ENCODE peak calls at places on chromosomes 11 and 22, in four cellular contexts. Q is A549, A is K562, S is GM12878. N is an unnamed sample.
A peak's percentile ranks its signal among the peaks of the same experiment; 100 is the strongest.

GRCh38 chr22:37486224-37486845 is at the start of gene MFNG:
- DNase-seq in Q (peak; percentile 54), A (peak; percentile 87), S (peak; percentile 26), N (peak; percentile 64)

GRCh38 chr11:14119357-14119756 is 156.8 kb downstream of the SPON1 start:
- DNase-seq in Q (no peak), A (no peak), S (no peak), N (no peak)

GRCh38 chr22:37563153-37564081 is 3.1 kb downstream of the CDC42EP1 start:
- DNase-seq in Q (peak; percentile 73), A (no peak), S (no peak), N (peak; percentile 97)

GRCh38 chr22:27218521-27218920 is 561.1 kb downstream of the MIAT start:
- DNase-seq in Q (no peak), A (no peak), S (no peak), N (no peak)

GRCh38 chr11:122101625-122102291 is 14.3 kb downstream of the BLID start:
- DNase-seq in Q (no peak), A (no peak), S (no peak), N (peak; percentile 20)

GRCh38 chr22:17430298-17430900 is 61.1 kb downstream of the CECR2 start:
- DNase-seq in Q (no peak), A (no peak), S (no peak), N (no peak)

GRCh38 chr11:130721736-130722135 is 194.5 kb downstream of the SNX19 start:
- DNase-seq in Q (no peak), A (no peak), S (no peak), N (no peak)

GRCh38 chr11:36316049-36316448 is 20.0 kb downstream of the PRR5L start:
- DNase-seq in Q (no peak), A (no peak), S (no peak), N (no peak)

GRCh38 chr22:25057013-25057881 is 104.7 kb downstream of the KIAA1671 start:
- DNase-seq in Q (peak; percentile 44), A (peak; percentile 60), S (no peak), N (peak; percentile 44)

GRCh38 chr22:40285508-40285907 is 60.8 kb upstream of the ADSL start:
- DNase-seq in Q (no peak), A (no peak), S (no peak), N (no peak)

GRCh38 chr22:36021649-36022048 is 7.0 kb downstream of the RBFOX2 start:
- DNase-seq in Q (no peak), A (no peak), S (no peak), N (no peak)

GRCh38 chr11:36485296-36485870 is 24.7 kb downstream of the TRAF6 start:
- DNase-seq in Q (no peak), A (no peak), S (no peak), N (no peak)

GRCh38 chr11:62892077-62892922 is 11.6 kb downstream of the SLC3A2 start:
- DNase-seq in Q (no peak), A (peak; percentile 32), S (no peak), N (no peak)

GRCh38 chr11:80241766-80242165 is 800.9 kb upstream of the TENM4 start:
- DNase-seq in Q (no peak), A (no peak), S (no peak), N (no peak)

GRCh38 chr11:17683378-17684161 is 35.8 kb upstream of the MYOD1 start:
- DNase-seq in Q (no peak), A (no peak), S (no peak), N (peak; percentile 42)

GRCh38 chr11:90251599-90251998 is 28.8 kb upstream of the CHORDC1 start:
- DNase-seq in Q (no peak), A (no peak), S (no peak), N (no peak)

GRCh38 chr11:66495401-66495844 is 15.0 kb upstream of the BBS1 start:
- DNase-seq in Q (no peak), A (no peak), S (no peak), N (no peak)

GRCh38 chr11:117220568-117220967 is 11.3 kb downstream of the PCSK7 start:
- DNase-seq in Q (no peak), A (no peak), S (no peak), N (no peak)

GRCh38 chr11:74154621-74155281 is 16.1 kb downstream of the C2CD3 start:
- DNase-seq in Q (no peak), A (no peak), S (no peak), N (no peak)

GRCh38 chr22:50718352-50718709 is 19.7 kb upstream of the ACR start:
- DNase-seq in Q (no peak), A (no peak), S (no peak), N (no peak)

GRCh38 chr11:6260207-6260726 is 629 bp downstream of the CCKBR start:
- DNase-seq in Q (no peak), A (no peak), S (no peak), N (no peak)

GRCh38 chr11:528166-528814 is 7.1 kb downstream of the HRAS start:
- DNase-seq in Q (no peak), A (no peak), S (no peak), N (no peak)

GRCh38 chr11:57219021-57219627 is 17.9 kb downstream of the APLNR start:
- DNase-seq in Q (no peak), A (no peak), S (no peak), N (no peak)

GRCh38 chr11:68003846-68004550 is at the start of gene UNC93B1:
- DNase-seq in Q (no peak), A (peak; percentile 91), S (peak; percentile 57), N (peak; percentile 80)

GRCh38 chr11:12995211-12995610 is 13.9 kb upstream of the RASSF10 start:
- DNase-seq in Q (no peak), A (peak; percentile 62), S (no peak), N (no peak)

GRCh38 chr11:128503231-128503991 is 83.9 kb downstream of the ETS1 start:
- DNase-seq in Q (no peak), A (no peak), S (no peak), N (no peak)

GRCh38 chr22:36211237-36211881 is 9.8 kb upstream of the APOL4 start:
- DNase-seq in Q (no peak), A (no peak), S (no peak), N (no peak)

GRCh38 chr22:47036936-47037485 is 274.6 kb downstream of the TBC1D22A start:
- DNase-seq in Q (no peak), A (no peak), S (no peak), N (no peak)

GRCh38 chr11:82682003-82682751 is 51.5 kb downstream of the FAM181B start:
- DNase-seq in Q (peak; percentile 18), A (peak; percentile 35), S (peak; percentile 9), N (peak; percentile 67)

GRCh38 chr11:108122166-108122628 is 830 bp downstream of the ACAT1 start:
- DNase-seq in Q (no peak), A (no peak), S (no peak), N (no peak)

GRCh38 chr11:44363116-44363515 is 53.2 kb upstream of the ALX4 start:
- DNase-seq in Q (no peak), A (no peak), S (no peak), N (no peak)

GRCh38 chr11:44364596-44364995 is 54.7 kb upstream of the ALX4 start:
- DNase-seq in Q (no peak), A (no peak), S (no peak), N (no peak)

GRCh38 chr11:44365616-44366015 is 55.7 kb upstream of the ALX4 start:
- DNase-seq in Q (no peak), A (no peak), S (no peak), N (no peak)

GRCh38 chr11:44358713-44359112 is 48.8 kb upstream of the ALX4 start:
- DNase-seq in Q (no peak), A (no peak), S (no peak), N (no peak)

DNA sequence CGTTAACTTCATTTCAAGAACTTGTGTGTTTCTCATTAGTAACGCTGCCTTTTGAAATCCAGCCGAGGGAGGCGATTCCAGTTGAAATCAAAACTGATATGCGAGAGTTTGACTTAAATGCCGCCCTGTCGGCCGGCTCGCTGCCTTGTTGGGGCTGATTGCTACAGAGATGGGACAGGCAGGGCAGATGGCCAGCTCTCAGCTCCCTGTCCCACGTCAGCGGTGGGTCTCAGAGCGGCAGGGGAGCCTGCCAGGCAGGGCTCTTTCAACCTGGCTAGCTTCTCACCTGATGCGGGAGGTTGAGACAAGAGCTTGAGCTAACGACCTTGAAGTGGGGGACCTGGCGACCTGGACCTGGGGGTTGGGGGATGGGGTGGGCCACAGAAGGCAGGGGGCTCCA is 51.9 kb upstream of the ALX4 start:
- DNase-seq in Q (no peak), A (no peak), S (no peak), N (no peak)
- TF ChIP-seq POLR2AphosphoS2 in Q (no peak), A (no peak), S (no peak), N (no peak)

GRCh38 chr11:63915961-63916836 is 765 bp downstream of the RCOR2 start:
- DNase-seq in Q (peak; percentile 70), A (peak; percentile 79), S (no peak), N (peak; percentile 53)
- TF ChIP-seq POLR2AphosphoS2 in Q (no peak), A (no peak), S (no peak), N (no peak)

GRCh38 chr11:126636911-126637799 is 281.7 kb downstream of the ST3GAL4 start:
- DNase-seq in Q (peak; percentile 18), A (no peak), S (no peak), N (no peak)
- TF ChIP-seq POLR2AphosphoS2 in Q (no peak), A (no peak), S (no peak), N (no peak)

GRCh38 chr22:22465782-22466181 is 42.8 kb downstream of the ZNF280B start:
- DNase-seq in Q (no peak), A (peak; percentile 38), S (no peak), N (no peak)
- TF ChIP-seq POLR2AphosphoS2 in Q (no peak), A (no peak), S (no peak), N (no peak)

GRCh38 chr11:124890701-124891389 is 6.8 kb downstream of the ROBO4 start:
- DNase-seq in Q (no peak), A (no peak), S (no peak), N (no peak)

GRCh38 chr11:124892131-124892530 is 5.5 kb downstream of the ROBO4 start:
- DNase-seq in Q (no peak), A (no peak), S (no peak), N (no peak)

GRCh38 chr11:124889692-124890091 is 8.0 kb downstream of the ROBO4 start:
- DNase-seq in Q (no peak), A (no peak), S (no peak), N (no peak)

GRCh38 chr11:124892750-124893454 is 4.8 kb downstream of the ROBO4 start:
- DNase-seq in Q (no peak), A (no peak), S (no peak), N (no peak)

GRCh38 chr11:124891390-124891861 is 6.2 kb downstream of the ROBO4 start:
- DNase-seq in Q (no peak), A (no peak), S (no peak), N (no peak)
- TF ChIP-seq POLR2AphosphoS2 in Q (no peak), A (no peak), S (no peak), N (no peak)

GRCh38 chr22:43971112-43971511 is 15.9 kb downstream of the SAMM50 start:
- DNase-seq in Q (no peak), A (no peak), S (no peak), N (no peak)

GRCh38 chr22:43975041-43975440 is 19.8 kb downstream of the SAMM50 start:
- DNase-seq in Q (no peak), A (no peak), S (no peak), N (no peak)

GRCh38 chr22:43974028-43974545 is 18.8 kb downstream of the SAMM50 start:
- DNase-seq in Q (no peak), A (no peak), S (no peak), N (no peak)

GRCh38 chr22:43970037-43970747 is 14.9 kb downstream of the SAMM50 start:
- DNase-seq in Q (no peak), A (peak; percentile 25), S (no peak), N (no peak)

GRCh38 chr22:43972931-43973330 is 17.7 kb downstream of the SAMM50 start:
- DNase-seq in Q (no peak), A (no peak), S (no peak), N (no peak)
- TF ChIP-seq POLR2AphosphoS2 in Q (no peak), A (no peak), S (no peak), N (no peak)

N was measured in HepG2.